ENCODE peak calls at places on chromosomes 4 and X, in six cellular contexts. One of them, this sample, is unnamed.

GRCh38 chrX:68365356-68365755 is 67.9 kb downstream of the OPHN1 start:
- DNase-seq in psoas muscle: no peak
- DNase-seq in HAP-1: no peak
- DNase-seq in lower lobe of right lung: no peak
- DNase-seq in endodermal cell: no peak
- DNase-seq in fibroblast of lung: peak; percentile 58
- DNase-seq in this sample: peak; percentile 6

GRCh38 chr4:153467897-153468262 is 1.7 kb downstream of the TMEM131L start:
- DNase-seq in HAP-1: no peak
- DNase-seq in lower lobe of right lung: no peak
- DNase-seq in psoas muscle: no peak
- DNase-seq in endodermal cell: no peak
- DNase-seq in fibroblast of lung: peak; percentile 46
- DNase-seq in this sample: peak; percentile 39

GRCh38 chrX:29787666-29788065 is 427.7 kb upstream of the MAGEB2 start:
- DNase-seq in fibroblast of lung: peak; percentile 72
- DNase-seq in psoas muscle: no peak
- DNase-seq in endodermal cell: no peak
- DNase-seq in lower lobe of right lung: no peak
- DNase-seq in HAP-1: no peak
- DNase-seq in this sample: no peak

GRCh38 chr4:73844806-73845205 is 8.3 kb upstream of the PF4V1 start:
- DNase-seq in lower lobe of right lung: no peak
- DNase-seq in endodermal cell: no peak
- DNase-seq in psoas muscle: no peak
- DNase-seq in fibroblast of lung: no peak
- DNase-seq in HAP-1: no peak
- DNase-seq in this sample: no peak

GRCh38 chr4:79024371-79024770 is 85.1 kb upstream of the PAQR3 start:
- DNase-seq in endodermal cell: no peak
- DNase-seq in psoas muscle: no peak
- DNase-seq in HAP-1: no peak
- DNase-seq in lower lobe of right lung: no peak
- DNase-seq in fibroblast of lung: no peak
- DNase-seq in this sample: no peak

GRCh38 chr4:37594095-37594494 is 92.1 kb downstream of the RELL1 start:
- DNase-seq in endodermal cell: no peak
- DNase-seq in lower lobe of right lung: no peak
- DNase-seq in HAP-1: no peak
- DNase-seq in fibroblast of lung: no peak
- DNase-seq in psoas muscle: no peak
- DNase-seq in this sample: no peak

GRCh38 chr4:40672528-40673522 is 43.2 kb upstream of the RBM47 start:
- DNase-seq in lower lobe of right lung: peak; percentile 62
- DNase-seq in endodermal cell: peak; percentile 76
- DNase-seq in HAP-1: peak; percentile 95
- DNase-seq in psoas muscle: peak; percentile 15
- DNase-seq in fibroblast of lung: peak; percentile 91
- DNase-seq in this sample: peak; percentile 99

GRCh38 chr4:56730097-56730496 is 49.0 kb upstream of the HOPX start:
- DNase-seq in psoas muscle: no peak
- DNase-seq in lower lobe of right lung: no peak
- DNase-seq in endodermal cell: no peak
- DNase-seq in HAP-1: no peak
- DNase-seq in fibroblast of lung: no peak
- DNase-seq in this sample: no peak

GRCh38 chrX:20231598-20231997 is 35.1 kb downstream of the RPS6KA3 start:
- DNase-seq in HAP-1: no peak
- DNase-seq in psoas muscle: no peak
- DNase-seq in fibroblast of lung: no peak
- DNase-seq in lower lobe of right lung: no peak
- DNase-seq in endodermal cell: no peak
- DNase-seq in this sample: no peak

GRCh38 chr4:37662861-37663390 is 23.2 kb downstream of the RELL1 start:
- DNase-seq in psoas muscle: no peak
- DNase-seq in fibroblast of lung: no peak
- DNase-seq in HAP-1: no peak
- DNase-seq in endodermal cell: peak; percentile 60
- DNase-seq in lower lobe of right lung: no peak
- DNase-seq in this sample: peak; percentile 30

GRCh38 chr4:126267689-126268088 is 952.9 kb downstream of the FAT4 start:
- DNase-seq in endodermal cell: no peak
- DNase-seq in psoas muscle: no peak
- DNase-seq in fibroblast of lung: peak; percentile 60
- DNase-seq in HAP-1: no peak
- DNase-seq in lower lobe of right lung: no peak
- DNase-seq in this sample: no peak

GRCh38 chr4:81758865-81759264 is 287.2 kb upstream of the RASGEF1B start:
- DNase-seq in fibroblast of lung: no peak
- DNase-seq in HAP-1: no peak
- DNase-seq in endodermal cell: no peak
- DNase-seq in lower lobe of right lung: no peak
- DNase-seq in psoas muscle: no peak
- DNase-seq in this sample: no peak

GRCh38 chr4:5276475-5277045 is 225.3 kb downstream of the STK32B start:
- DNase-seq in lower lobe of right lung: no peak
- DNase-seq in HAP-1: no peak
- DNase-seq in endodermal cell: no peak
- DNase-seq in fibroblast of lung: no peak
- DNase-seq in psoas muscle: no peak
- DNase-seq in this sample: no peak

GRCh38 chr4:68176500-68176899 is 46.8 kb upstream of the TMPRSS11F start:
- DNase-seq in fibroblast of lung: no peak
- DNase-seq in lower lobe of right lung: no peak
- DNase-seq in endodermal cell: no peak
- DNase-seq in psoas muscle: no peak
- DNase-seq in HAP-1: no peak
- DNase-seq in this sample: peak; percentile 3

GRCh38 chr4:185540040-185540439 is 4.7 kb upstream of the PDLIM3 start:
- DNase-seq in psoas muscle: no peak
- DNase-seq in HAP-1: no peak
- DNase-seq in lower lobe of right lung: no peak
- DNase-seq in endodermal cell: no peak
- DNase-seq in fibroblast of lung: no peak
- DNase-seq in this sample: no peak

GRCh38 chrX:134542485-134542884 is 82.5 kb downstream of the HPRT1 start:
- DNase-seq in lower lobe of right lung: no peak
- DNase-seq in endodermal cell: peak; percentile 63
- DNase-seq in psoas muscle: no peak
- DNase-seq in fibroblast of lung: peak; percentile 80
- DNase-seq in HAP-1: no peak
- DNase-seq in this sample: peak; percentile 88

GRCh38 chrX:47245156-47245555 is 12.3 kb downstream of the USP11 start:
- DNase-seq in HAP-1: no peak
- DNase-seq in endodermal cell: no peak
- DNase-seq in psoas muscle: no peak
- DNase-seq in lower lobe of right lung: no peak
- DNase-seq in fibroblast of lung: no peak
- DNase-seq in this sample: no peak

DNA sequence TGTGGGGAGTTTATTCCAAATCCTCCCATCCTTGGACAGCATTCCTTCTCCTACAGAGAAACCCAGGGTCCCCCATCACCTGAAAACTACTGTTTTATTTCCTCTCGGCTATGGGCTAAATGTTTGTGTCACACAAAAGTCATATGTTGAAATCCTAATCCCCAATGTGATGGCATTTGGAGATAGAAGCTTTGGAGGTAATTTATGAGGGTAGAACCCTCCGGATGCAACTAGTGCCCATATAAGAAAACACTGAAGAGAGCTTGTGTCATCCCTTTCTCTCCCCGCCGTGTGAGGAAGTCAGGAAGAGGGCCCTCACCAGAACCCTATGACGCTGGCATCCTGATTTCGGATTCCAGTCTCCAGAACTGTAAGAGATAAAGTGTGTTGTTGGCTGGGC is 127.8 kb upstream of the NOCT start:
- DNase-seq in psoas muscle: no peak
- DNase-seq in endodermal cell: no peak
- DNase-seq in lower lobe of right lung: no peak
- DNase-seq in HAP-1: no peak
- DNase-seq in fibroblast of lung: no peak
- DNase-seq in this sample: no peak
- H3K4me1 ChIP-seq in psoas muscle: peaks cover 21% of the 10 kb centered on the region
- H3K4me1 ChIP-seq in endodermal cell: no peaks in the 10 kb centered on the region
- H3K4me1 ChIP-seq in lower lobe of right lung: no peaks in the 10 kb centered on the region
- H3K4me1 ChIP-seq in HAP-1: peaks cover 39% of the 10 kb centered on the region
- H3K4me1 ChIP-seq in fibroblast of lung: no peaks in the 10 kb centered on the region
- H3K4me1 ChIP-seq in this sample: peaks cover 7% of the 10 kb centered on the region

GRCh38 chr4:122733805-122734155 is 1.3 kb downstream of the BBS12 start:
- DNase-seq in HAP-1: no peak
- DNase-seq in psoas muscle: no peak
- DNase-seq in fibroblast of lung: no peak
- DNase-seq in endodermal cell: no peak
- DNase-seq in lower lobe of right lung: no peak
- DNase-seq in this sample: no peak
- H3K4me3 ChIP-seq in HAP-1: no peak overlapping the region
- H3K4me3 ChIP-seq in psoas muscle: no peak overlapping the region
- H3K4me3 ChIP-seq in fibroblast of lung: peak overlapping the region; percentile 80
- H3K4me3 ChIP-seq in endodermal cell: peak overlapping the region; percentile 88
- H3K4me3 ChIP-seq in lower lobe of right lung: peak overlapping the region; percentile 79
- H3K4me3 ChIP-seq in this sample: peak overlapping the region; percentile 48

GRCh38 chrX:72052415-72053090 is 79.2 kb downstream of the RTL5 start:
- DNase-seq in fibroblast of lung: no peak
- DNase-seq in lower lobe of right lung: no peak
- DNase-seq in HAP-1: no peak
- DNase-seq in psoas muscle: no peak
- DNase-seq in endodermal cell: peak; percentile 67
- DNase-seq in this sample: no peak
- H3K27me3 ChIP-seq in fibroblast of lung: peaks cover 3% of the 10 kb centered on the region
- H3K27me3 ChIP-seq in lower lobe of right lung: no peaks in the 10 kb centered on the region
- H3K27me3 ChIP-seq in HAP-1: no peaks in the 10 kb centered on the region
- H3K27me3 ChIP-seq in psoas muscle: no peaks in the 10 kb centered on the region
- H3K27me3 ChIP-seq in endodermal cell: no peaks in the 10 kb centered on the region
- H3K27me3 ChIP-seq in this sample: no peaks in the 10 kb centered on the region

DNA sequence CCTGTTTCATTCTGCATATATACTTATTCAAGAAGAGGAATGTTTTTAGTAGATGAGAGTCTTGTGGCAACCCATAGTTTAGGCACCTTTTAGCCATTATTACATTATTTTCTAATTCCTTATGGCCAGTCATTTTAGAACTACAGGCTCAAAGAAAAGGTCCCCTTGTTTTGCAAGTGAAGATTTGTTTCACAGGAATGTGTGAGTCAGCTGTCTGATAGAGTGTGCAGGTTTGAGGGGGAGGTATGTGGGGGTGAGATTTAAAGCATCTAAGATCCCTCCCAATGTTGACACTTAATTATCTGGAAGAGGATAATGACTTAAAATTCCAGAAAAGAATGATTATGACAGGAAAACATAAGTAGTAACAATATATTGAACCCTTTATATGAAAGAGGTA is 495.6 kb downstream of the KCNIP4 start:
- DNase-seq in lower lobe of right lung: no peak
- DNase-seq in endodermal cell: no peak
- DNase-seq in psoas muscle: no peak
- DNase-seq in fibroblast of lung: no peak
- DNase-seq in HAP-1: no peak
- DNase-seq in this sample: no peak
- H3K4me1 ChIP-seq in lower lobe of right lung: no peaks in the 10 kb centered on the region
- H3K4me1 ChIP-seq in endodermal cell: peaks cover 5% of the 10 kb centered on the region
- H3K4me1 ChIP-seq in psoas muscle: no peaks in the 10 kb centered on the region
- H3K4me1 ChIP-seq in fibroblast of lung: no peaks in the 10 kb centered on the region
- H3K4me1 ChIP-seq in HAP-1: no peaks in the 10 kb centered on the region
- H3K4me1 ChIP-seq in this sample: peaks cover 11% of the 10 kb centered on the region

DNA sequence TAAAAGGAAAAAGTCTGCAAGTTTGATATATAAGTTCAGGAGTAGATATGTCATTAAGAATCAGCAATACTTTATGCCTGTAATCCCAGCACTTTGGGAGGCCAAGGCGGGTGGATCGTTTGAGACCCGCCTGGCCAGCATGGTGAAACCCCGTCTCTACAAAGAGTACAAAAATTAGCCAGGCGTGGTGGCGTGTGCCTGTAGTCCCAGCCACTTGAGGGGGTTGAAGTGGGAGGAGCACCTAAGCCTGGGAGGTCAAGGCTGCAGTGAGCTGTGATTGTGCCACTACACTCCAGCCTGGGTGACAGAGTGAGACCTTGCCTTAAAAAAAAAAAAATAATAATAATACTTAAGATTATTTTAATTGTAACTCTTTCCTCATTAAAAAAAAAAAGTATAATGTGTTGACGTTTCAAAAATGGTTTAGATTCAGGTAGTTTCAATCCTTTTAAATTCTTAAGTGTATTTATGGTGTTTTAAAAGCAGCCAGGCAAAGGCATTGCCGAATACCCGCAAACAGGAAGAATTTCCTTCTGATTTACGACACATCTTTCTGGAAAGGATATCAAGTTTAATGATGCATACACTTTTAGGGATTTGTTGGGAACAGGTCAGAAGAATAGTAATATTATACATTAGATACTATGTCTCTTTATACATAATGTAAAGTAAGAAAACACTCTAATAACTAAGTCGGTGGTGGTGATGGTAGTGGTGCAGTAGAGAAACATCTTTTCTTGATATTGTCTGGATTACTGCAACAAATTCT is 80.9 kb downstream of the KDM6A start:
- DNase-seq in endodermal cell: no peak
- DNase-seq in fibroblast of lung: no peak
- DNase-seq in lower lobe of right lung: peak; percentile 46
- DNase-seq in HAP-1: no peak
- DNase-seq in psoas muscle: no peak
- DNase-seq in this sample: no peak
- H3K4me3 ChIP-seq in endodermal cell: peak overlapping the region; percentile 93
- H3K4me3 ChIP-seq in fibroblast of lung: no peak overlapping the region
- H3K4me3 ChIP-seq in lower lobe of right lung: no peak overlapping the region
- H3K4me3 ChIP-seq in HAP-1: no peak overlapping the region
- H3K4me3 ChIP-seq in psoas muscle: no peak overlapping the region
- H3K4me3 ChIP-seq in this sample: peak overlapping the region; percentile 51

DNA sequence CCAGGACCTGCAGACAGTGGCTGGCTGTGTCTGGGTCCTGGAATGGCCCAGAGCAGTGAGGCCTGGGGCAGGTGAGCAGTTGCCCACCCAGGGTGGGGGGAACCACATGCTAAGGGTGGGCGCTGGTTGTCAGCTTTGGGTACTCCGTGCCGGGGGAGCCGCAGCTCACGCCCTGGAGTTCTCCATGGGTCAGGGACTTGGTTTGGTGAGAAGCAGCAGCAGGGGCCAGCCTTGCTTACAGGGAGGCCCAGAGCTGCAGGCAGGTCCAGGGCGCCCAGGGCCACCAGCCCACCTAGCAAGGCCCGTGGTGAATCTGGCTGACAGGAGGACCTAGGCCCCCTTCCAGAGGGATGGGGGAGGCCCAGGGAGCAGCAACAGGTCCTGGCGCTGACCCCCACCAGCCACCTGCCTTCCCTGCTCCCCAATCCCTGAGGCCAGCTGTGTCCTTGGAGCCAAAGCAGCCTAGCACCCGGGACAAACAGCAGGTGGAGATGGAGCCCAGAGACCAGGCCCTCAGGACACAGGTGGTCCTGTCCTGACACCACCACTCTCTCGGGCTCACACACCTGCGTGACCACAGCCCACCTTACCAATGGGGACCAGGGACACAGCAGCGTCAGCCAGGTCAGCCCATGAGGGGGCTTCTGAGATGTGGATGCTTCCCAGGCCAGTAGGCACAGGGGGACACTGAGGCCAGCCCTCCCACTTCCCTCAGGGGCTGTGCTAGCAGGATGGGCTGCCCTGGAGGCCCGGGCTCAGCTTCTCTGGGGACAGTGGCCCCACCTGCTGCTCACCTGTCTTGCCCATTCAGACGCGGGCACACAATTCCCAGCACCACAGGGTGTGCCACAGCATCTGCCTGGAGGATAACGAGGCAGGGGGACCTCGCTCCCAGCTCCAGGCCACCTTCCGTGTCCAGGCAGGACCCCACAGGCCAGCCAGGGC is 3.5 kb downstream of the MXD4 start:
- DNase-seq in lower lobe of right lung: peak; percentile 43
- DNase-seq in HAP-1: no peak
- DNase-seq in psoas muscle: peak; percentile 14
- DNase-seq in endodermal cell: peak; percentile 39
- DNase-seq in fibroblast of lung: no peak
- DNase-seq in this sample: no peak
- H3K27me3 ChIP-seq in lower lobe of right lung: no peaks in the 10 kb centered on the region
- H3K27me3 ChIP-seq in HAP-1: no peaks in the 10 kb centered on the region
- H3K27me3 ChIP-seq in psoas muscle: no peaks in the 10 kb centered on the region
- H3K27me3 ChIP-seq in endodermal cell: no peaks in the 10 kb centered on the region
- H3K27me3 ChIP-seq in fibroblast of lung: no peaks in the 10 kb centered on the region
- H3K27me3 ChIP-seq in this sample: no peaks in the 10 kb centered on the region

This sample was measured in cardiac muscle cell.